ENCODE peak calls at places on chromosomes 13 and 19, in five cellular contexts. W is ovary, C is AG04449, Z is AG10803, B is pancreas. E is an unnamed sample.

GRCh38 chr19:5157186-5157585 is 183.4 kb downstream of the PTPRS start:
- DNase-seq in W (no peak), C (no peak), Z (no peak), B (no peak), E (no peak)

GRCh38 chr19:15292847-15293582 is 39.3 kb downstream of the BRD4 start:
- DNase-seq in W (no peak), C (no peak), Z (peak), B (no peak), E (peak)

GRCh38 chr13:79404985-79405384 is 1.1 kb downstream of the RBM26 start:
- DNase-seq in W (no peak), C (no peak), Z (no peak), B (no peak), E (no peak)

GRCh38 chr19:41928754-41929535 is 696 bp upstream of the ERFL start:
- DNase-seq in W (no peak), C (no peak), Z (no peak), B (no peak), E (peak)

GRCh38 chr13:74839656-74840055 is 642.3 kb downstream of the TBC1D4 start:
- DNase-seq in W (no peak), C (peak), Z (peak), B (no peak), E (no peak)

GRCh38 chr19:52946322-52947310 is 16.1 kb downstream of the ZNF816 start:
- DNase-seq in W (peak), C (no peak), Z (no peak), B (peak), E (peak)

GRCh38 chr13:48400820-48401219 is 12.1 kb downstream of the LPAR6 start:
- DNase-seq in W (no peak), C (peak), Z (peak), B (no peak), E (peak)

GRCh38 chr19:48819366-48819816 is 8.6 kb upstream of the BCAT2 start:
- DNase-seq in W (peak), C (no peak), Z (peak), B (peak), E (no peak)

GRCh38 chr13:110455941-110456340 is 105.6 kb downstream of the RAB20 start:
- DNase-seq in W (peak), C (no peak), Z (peak), B (peak), E (peak)

GRCh38 chr13:43232144-43232840 is 208.9 kb downstream of the DNAJC15 start:
- DNase-seq in W (no peak), C (no peak), Z (peak), B (no peak), E (no peak)

GRCh38 chr13:62321895-62322294 is 906.2 kb upstream of the PCDH20 start:
- DNase-seq in W (no peak), C (no peak), Z (no peak), B (no peak), E (no peak)

GRCh38 chr19:49956113-49956491 is 4.9 kb downstream of the SIGLEC11 start:
- DNase-seq in W (no peak), C (no peak), Z (no peak), B (no peak), E (no peak)

GRCh38 chr19:31985001-31985605 is 360.3 kb upstream of the ZNF507 start:
- DNase-seq in W (no peak), C (no peak), Z (no peak), B (no peak), E (no peak)

GRCh38 chr13:113821847-113822246 is 42.0 kb downstream of the GAS6 start:
- DNase-seq in W (no peak), C (no peak), Z (no peak), B (no peak), E (no peak)

GRCh38 chr19:13727798-13728197 is 36.5 kb upstream of the MRI1 start:
- DNase-seq in W (no peak), C (peak), Z (peak), B (no peak), E (no peak)

GRCh38 chr13:30864352-30865130 is 41.5 kb upstream of the MEDAG start:
- DNase-seq in W (peak), C (peak), Z (peak), B (no peak), E (no peak)

GRCh38 chr13:97879646-97880297 is 73.7 kb upstream of the IPO5 start:
- DNase-seq in W (no peak), C (peak), Z (peak), B (no peak), E (no peak)

GRCh38 chr13:35857769-35858168 is 273.4 kb downstream of the DCLK1 start:
- DNase-seq in W (no peak), C (no peak), Z (peak), B (no peak), E (no peak)

DNA sequence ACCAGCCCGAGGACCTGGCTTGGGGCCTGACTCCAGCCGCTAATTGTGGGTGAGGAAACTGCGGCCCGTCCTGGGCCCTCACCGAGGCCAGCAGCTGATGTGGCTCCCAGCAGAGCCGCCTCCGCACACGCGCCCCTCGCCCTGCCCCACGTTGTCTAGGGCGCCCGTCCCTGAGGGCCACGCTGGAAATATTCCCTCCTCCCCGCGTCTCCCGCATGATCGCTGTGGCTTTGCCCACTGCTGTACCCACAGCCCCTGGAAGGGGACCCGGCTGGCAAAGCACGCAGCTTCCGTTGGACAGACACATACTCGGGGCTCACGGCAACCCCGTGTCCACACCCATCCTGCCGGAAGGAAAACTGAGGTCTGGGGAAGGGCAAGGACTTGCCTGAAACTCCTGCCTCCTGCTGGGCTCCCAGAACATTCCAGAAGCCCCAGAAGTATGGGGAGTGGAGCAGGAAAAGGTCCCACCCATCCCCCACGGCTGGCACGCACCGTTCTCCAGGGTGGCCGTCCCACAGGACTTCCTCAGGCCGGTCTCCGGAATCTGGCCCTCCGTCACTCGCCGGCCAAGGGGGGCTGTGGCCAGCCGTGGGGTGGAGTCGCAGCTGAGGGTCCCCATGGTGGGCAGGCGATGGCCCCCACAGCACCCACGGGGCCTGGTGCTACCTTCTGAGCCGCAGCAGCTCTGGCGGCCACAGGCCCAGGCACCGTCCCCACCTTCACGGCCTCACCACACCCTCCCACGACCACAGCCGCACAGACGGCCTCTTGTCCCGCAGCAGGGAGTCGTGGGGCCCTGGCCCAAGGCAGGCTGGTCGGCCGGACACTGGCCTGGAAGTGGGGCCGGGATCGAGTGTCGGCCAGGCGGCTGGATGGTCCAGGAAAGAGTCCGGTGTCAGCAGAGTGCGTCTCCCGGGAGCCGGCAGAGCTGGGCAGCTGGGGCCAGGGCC is 13.6 kb upstream of the SHC2 start:
- DNase-seq in W (no peak), C (no peak), Z (no peak), B (no peak), E (no peak)
- H3K4me3 ChIP-seq in W (no peak), C (no peak), Z (no peak), B (no peak), E (no peak)

GRCh38 chr13:34207872-34208271 is 389.9 kb downstream of the RFC3 start:
- DNase-seq in W (no peak), C (no peak), Z (peak), B (no peak), E (no peak)
- H3K4me3 ChIP-seq in W (no peak), C (no peak), Z (no peak), B (no peak), E (no peak)

GRCh38 chr19:51337861-51338562 is 3.9 kb downstream of the VSIG10L start:
- DNase-seq in W (no peak), C (no peak), Z (no peak), B (no peak), E (no peak)
- H3K4me3 ChIP-seq in W (no peak), C (no peak), Z (no peak), B (no peak), E (peak)

GRCh38 chr13:73661066-73661465 is 473.1 kb downstream of the KLF12 start:
- DNase-seq in W (no peak), C (no peak), Z (no peak), B (no peak), E (no peak)

GRCh38 chr13:73653688-73654087 is 480.5 kb downstream of the KLF12 start:
- DNase-seq in W (no peak), C (no peak), Z (no peak), B (no peak), E (no peak)

GRCh38 chr13:73658639-73659038 is 475.6 kb downstream of the KLF12 start:
- DNase-seq in W (no peak), C (no peak), Z (no peak), B (no peak), E (no peak)

GRCh38 chr13:73657821-73658540 is 476.2 kb downstream of the KLF12 start:
- DNase-seq in W (no peak), C (no peak), Z (peak), B (peak), E (no peak)

GRCh38 chr13:73656863-73657262 is 477.3 kb downstream of the KLF12 start:
- DNase-seq in W (no peak), C (no peak), Z (no peak), B (no peak), E (no peak)
- H3K4me3 ChIP-seq in W (no peak), C (no peak), Z (no peak), B (no peak), E (no peak)

E was measured in OCI-LY7.